ENCODE peak calls at places on chromosomes 16 and 17, in nine cellular contexts. One of them, this sample, is unnamed.

GRCh38 chr17:75181110-75181509 is 1.6 kb downstream of the SUMO2 start:
- DNase-seq in body of pancreas: no peak
- DNase-seq in NCI-H446: no peak
- DNase-seq in cardiac muscle cell: no peak
- DNase-seq in T-helper 2 cell: no peak
- DNase-seq in effector memory CD4-positive, alpha-beta T cell: no peak
- DNase-seq in T-helper 17 cell: no peak
- DNase-seq in hypothalamus: no peak
- DNase-seq in memory B cell: no peak
- DNase-seq in this sample: no peak

GRCh38 chr16:4110680-4111079 is 5.6 kb downstream of the ADCY9 start:
- DNase-seq in body of pancreas: no peak
- DNase-seq in T-helper 17 cell: no peak
- DNase-seq in effector memory CD4-positive, alpha-beta T cell: no peak
- DNase-seq in memory B cell: no peak
- DNase-seq in hypothalamus: no peak
- DNase-seq in cardiac muscle cell: no peak
- DNase-seq in T-helper 2 cell: no peak
- DNase-seq in NCI-H446: no peak
- DNase-seq in this sample: no peak

GRCh38 chr16:87877942-87878507 is 8.7 kb upstream of the SLC7A5 start:
- DNase-seq in cardiac muscle cell: no peak
- DNase-seq in body of pancreas: no peak
- DNase-seq in effector memory CD4-positive, alpha-beta T cell: no peak
- DNase-seq in T-helper 17 cell: no peak
- DNase-seq in T-helper 2 cell: no peak
- DNase-seq in NCI-H446: no peak
- DNase-seq in memory B cell: no peak
- DNase-seq in hypothalamus: no peak
- DNase-seq in this sample: no peak

GRCh38 chr17:36500745-36501225 is 14.3 kb downstream of the ZNHIT3 start:
- DNase-seq in NCI-H446: no peak
- DNase-seq in body of pancreas: no peak
- DNase-seq in cardiac muscle cell: no peak
- DNase-seq in hypothalamus: no peak
- DNase-seq in effector memory CD4-positive, alpha-beta T cell: no peak
- DNase-seq in memory B cell: no peak
- DNase-seq in T-helper 2 cell: no peak
- DNase-seq in T-helper 17 cell: no peak
- DNase-seq in this sample: no peak

GRCh38 chr16:72836985-72837384 is 210.9 kb downstream of the ZFHX3 start:
- DNase-seq in T-helper 2 cell: no peak
- DNase-seq in body of pancreas: no peak
- DNase-seq in memory B cell: no peak
- DNase-seq in hypothalamus: no peak
- DNase-seq in NCI-H446: no peak
- DNase-seq in cardiac muscle cell: no peak
- DNase-seq in T-helper 17 cell: no peak
- DNase-seq in effector memory CD4-positive, alpha-beta T cell: no peak
- DNase-seq in this sample: no peak

GRCh38 chr17:34299918-34300600 is 14.5 kb downstream of the CCL11 start:
- DNase-seq in body of pancreas: no peak
- DNase-seq in cardiac muscle cell: no peak
- DNase-seq in memory B cell: no peak
- DNase-seq in NCI-H446: no peak
- DNase-seq in T-helper 2 cell: no peak
- DNase-seq in effector memory CD4-positive, alpha-beta T cell: no peak
- DNase-seq in T-helper 17 cell: no peak
- DNase-seq in hypothalamus: no peak
- DNase-seq in this sample: peak; percentile 60

GRCh38 chr16:85735225-85735722 is 15.6 kb downstream of the C16orf74 start:
- DNase-seq in T-helper 2 cell: peak; percentile 64
- DNase-seq in NCI-H446: no peak
- DNase-seq in memory B cell: no peak
- DNase-seq in hypothalamus: no peak
- DNase-seq in T-helper 17 cell: peak; percentile 26
- DNase-seq in body of pancreas: no peak
- DNase-seq in cardiac muscle cell: no peak
- DNase-seq in effector memory CD4-positive, alpha-beta T cell: peak; percentile 39
- DNase-seq in this sample: no peak

GRCh38 chr17:73347355-73347754 is 35.6 kb upstream of the CDC42EP4 start:
- DNase-seq in T-helper 17 cell: no peak
- DNase-seq in effector memory CD4-positive, alpha-beta T cell: no peak
- DNase-seq in hypothalamus: peak; percentile 18
- DNase-seq in body of pancreas: no peak
- DNase-seq in cardiac muscle cell: no peak
- DNase-seq in NCI-H446: no peak
- DNase-seq in memory B cell: no peak
- DNase-seq in T-helper 2 cell: no peak
- DNase-seq in this sample: peak; percentile 29

This sample was measured in astrocyte of the hippocampus.